ENCODE peak calls at places on chromosomes 7 and 10, in eight cellular contexts. A is substantia nigra; B is astrocyte of the spinal cord; F is activated CD8-positive, alpha-beta memory T cell treated with anti-CD3 and anti-CD28 coated beads, Interleukin-2, amount 10 ng/mL, durations not matched to agents 7 days and 5 days; J is ovary; V is heart right ventricle; L is pons; Y is A549. E is an unnamed sample.

GRCh38 chr7:135147899-135148721 is at the start of gene TMEM140:
- DNase-seq in A (peak), B (peak), F (peak), J (no peak), V (peak), L (peak), Y (no peak), E (peak)

GRCh38 chr7:28172976-28173375 is 7.6 kb downstream of the JAZF1 start:
- DNase-seq in A (no peak), B (no peak), F (no peak), J (no peak), V (no peak), L (no peak), Y (no peak), E (no peak)

GRCh38 chr10:103276941-103277712 is at the start of gene INA:
- DNase-seq in A (no peak), B (peak), F (peak), J (no peak), V (no peak), L (no peak), Y (peak), E (peak)

GRCh38 chr10:121322046-121322445 is 276.2 kb downstream of the FGFR2 start:
- DNase-seq in A (no peak), B (no peak), F (no peak), J (no peak), V (no peak), L (no peak), Y (no peak), E (no peak)

GRCh38 chr10:58385784-58386112 is 538 bp downstream of the TFAM start:
- DNase-seq in A (no peak), B (peak), F (peak), J (no peak), V (no peak), L (peak), Y (peak), E (peak)

GRCh38 chr10:123007558-123008378 is 827 bp downstream of the IKZF5 start:
- DNase-seq in A (no peak), B (peak), F (peak), J (no peak), V (peak), L (peak), Y (peak), E (peak)

GRCh38 chr10:92110039-92110794 is 180.7 kb downstream of the CPEB3 start:
- DNase-seq in A (no peak), B (peak), F (no peak), J (no peak), V (no peak), L (no peak), Y (no peak), E (peak)

GRCh38 chr7:141477866-141478265 is 73.3 kb upstream of the AGK start:
- DNase-seq in A (no peak), B (no peak), F (no peak), J (no peak), V (peak), L (no peak), Y (no peak), E (no peak)

GRCh38 chr10:70679498-70679897 is 7.2 kb downstream of the ADAMTS14 start:
- DNase-seq in A (no peak), B (peak), F (no peak), J (no peak), V (no peak), L (no peak), Y (no peak), E (no peak)

GRCh38 chr7:66859794-66860645 is 61.0 kb upstream of the TMEM248 start:
- DNase-seq in A (no peak), B (no peak), F (peak), J (no peak), V (peak), L (no peak), Y (no peak), E (peak)

GRCh38 chr10:43077421-43078171 is 727 bp downstream of the RET start:
- DNase-seq in A (no peak), B (peak), F (no peak), J (no peak), V (no peak), L (no peak), Y (no peak), E (no peak)

GRCh38 chr10:114714281-114714741 is 56.2 kb upstream of the ABLIM1 start:
- DNase-seq in A (peak), B (peak), F (no peak), J (no peak), V (peak), L (peak), Y (peak), E (peak)

GRCh38 chr10:108112218-108112617 is 947.7 kb upstream of the SORCS1 start:
- DNase-seq in A (no peak), B (no peak), F (no peak), J (no peak), V (no peak), L (no peak), Y (no peak), E (no peak)

GRCh38 chr10:90087197-90088007 is 386.0 kb downstream of the KIF20B start:
- DNase-seq in A (no peak), B (peak), F (peak), J (no peak), V (no peak), L (no peak), Y (no peak), E (peak)

GRCh38 chr10:15168781-15169554 is 475 bp upstream of the NMT2 start:
- DNase-seq in A (peak), B (peak), F (peak), J (peak), V (peak), L (peak), Y (peak), E (peak)

GRCh38 chr10:123597676-123598075 is 68.5 kb upstream of the GPR26 start:
- DNase-seq in A (no peak), B (no peak), F (no peak), J (no peak), V (no peak), L (no peak), Y (no peak), E (no peak)

GRCh38 chr10:110803830-110804338 is 67.8 kb upstream of the PDCD4 start:
- DNase-seq in A (peak), B (peak), F (peak), J (peak), V (no peak), L (peak), Y (peak), E (peak)